ENCODE peak calls at places on chromosome 3, in seven cellular contexts. P is SW480, X is posterior cingulate gyrus, W is germinal center, S is skeletal muscle cell, Q is OCI-M1, T is non-pigmented ciliary epithelial cell. K is an unnamed sample.
A peak's percentile ranks its signal among the peaks of the same experiment; 100 is the strongest.

GRCh38 chr3:172321035-172321434 is 127.2 kb downstream of the GHSR start:
- DNase-seq in P (peak; percentile 44), X (no peak), W (no peak), S (no peak), Q (peak; percentile 14), T (no peak), K (no peak)

GRCh38 chr3:17765819-17766472 is 23.5 kb upstream of the TBC1D5 start:
- DNase-seq in P (no peak), X (no peak), W (peak; percentile 56), S (no peak), Q (no peak), T (no peak), K (no peak)

GRCh38 chr3:105561875-105562274 is 195.2 kb downstream of the ALCAM start:
- DNase-seq in P (no peak), X (no peak), W (no peak), S (no peak), Q (no peak), T (no peak), K (no peak)

GRCh38 chr3:140093742-140094141 is 158.8 kb downstream of the CLSTN2 start:
- DNase-seq in P (peak; percentile 42), X (peak; percentile 41), W (no peak), S (peak; percentile 55), Q (no peak), T (peak; percentile 77), K (no peak)

GRCh38 chr3:101940521-101940992 is 91.2 kb downstream of the NFKBIZ start:
- DNase-seq in P (peak; percentile 12), X (no peak), W (no peak), S (peak; percentile 96), Q (peak; percentile 85), T (peak; percentile 96), K (peak; percentile 99)

GRCh38 chr3:133964547-133964946 is 65.2 kb downstream of the SLCO2A1 start:
- DNase-seq in P (no peak), X (no peak), W (no peak), S (no peak), Q (no peak), T (no peak), K (no peak)

GRCh38 chr3:55620361-55621025 is 133.4 kb upstream of the WNT5A start:
- DNase-seq in P (peak; percentile 66), X (no peak), W (no peak), S (no peak), Q (no peak), T (no peak), K (peak; percentile 43)

GRCh38 chr3:127375151-127375937 is 87.5 kb upstream of the PRR20G start:
- DNase-seq in P (no peak), X (no peak), W (no peak), S (no peak), Q (no peak), T (no peak), K (no peak)

GRCh38 chr3:124764746-124765145 is 34.5 kb downstream of the UMPS start:
- DNase-seq in P (peak; percentile 70), X (no peak), W (no peak), S (no peak), Q (no peak), T (no peak), K (no peak)

GRCh38 chr3:53261712-53262111 is 5.9 kb upstream of the TKT start:
- DNase-seq in P (no peak), X (no peak), W (no peak), S (no peak), Q (no peak), T (no peak), K (no peak)